ENCODE peak calls at places on chromosomes 5 and 9, in eight cellular contexts. A, E, I, K, O, R, N and X are unnamed samples.

GRCh38 chr5:124841829-124842712 is 95.6 kb upstream of the ZNF608 start:
- DNase-seq in A (peak), E (no peak), I (no peak), K (no peak), O (no peak), R (no peak), N (no peak), X (no peak)

GRCh38 chr5:35129921-35130485 is 82.3 kb upstream of the AGXT2 start:
- DNase-seq in A (peak), E (no peak), I (no peak), K (peak), O (peak), R (peak), N (peak), X (no peak)

GRCh38 chr9:98869078-98869745 is 61.7 kb downstream of the GALNT12 start:
- DNase-seq in A (no peak), E (no peak), I (no peak), K (no peak), O (no peak), R (no peak), N (no peak), X (no peak)

GRCh38 chr5:83925321-83925877 is 204.7 kb upstream of the HAPLN1 start:
- DNase-seq in A (peak), E (peak), I (no peak), K (no peak), O (no peak), R (no peak), N (no peak), X (no peak)

GRCh38 chr5:345404-346195 is 24.1 kb downstream of the AHRR start:
- DNase-seq in A (no peak), E (peak), I (no peak), K (no peak), O (no peak), R (no peak), N (no peak), X (no peak)

GRCh38 chr5:152853361-152853760 is 448.3 kb upstream of the NMUR2 start:
- DNase-seq in A (no peak), E (no peak), I (no peak), K (no peak), O (no peak), R (no peak), N (no peak), X (no peak)

GRCh38 chr9:81896067-81896466 is 32.2 kb upstream of the SPATA31D4 start:
- DNase-seq in A (no peak), E (no peak), I (no peak), K (no peak), O (no peak), R (no peak), N (no peak), X (no peak)

GRCh38 chr9:96554801-96555566 is 64.7 kb downstream of the CDC14B start:
- DNase-seq in A (no peak), E (peak), I (no peak), K (no peak), O (no peak), R (no peak), N (no peak), X (no peak)

GRCh38 chr5:112604741-112605390 is 132.8 kb upstream of the APC start:
- DNase-seq in A (no peak), E (no peak), I (peak), K (no peak), O (peak), R (no peak), N (peak), X (no peak)

GRCh38 chr5:12250454-12250853 is 346.2 kb upstream of the CTNND2 start:
- DNase-seq in A (no peak), E (no peak), I (no peak), K (no peak), O (no peak), R (no peak), N (no peak), X (no peak)

GRCh38 chr9:91951944-91952520 is 2.0 kb upstream of the ROR2 start:
- DNase-seq in A (no peak), E (no peak), I (no peak), K (no peak), O (no peak), R (no peak), N (no peak), X (no peak)

GRCh38 chr5:17817946-17818345 is 183.7 kb downstream of the TAF11L14 start:
- DNase-seq in A (no peak), E (no peak), I (no peak), K (no peak), O (no peak), R (no peak), N (no peak), X (no peak)

GRCh38 chr5:158382473-158382872 is 523.5 kb upstream of the CLINT1 start:
- DNase-seq in A (peak), E (peak), I (no peak), K (peak), O (no peak), R (no peak), N (peak), X (peak)

GRCh38 chr9:7073679-7074078 is 315.9 kb downstream of the KDM4C start:
- DNase-seq in A (no peak), E (no peak), I (no peak), K (no peak), O (peak), R (no peak), N (no peak), X (no peak)

GRCh38 chr5:53027913-53028312 is 38.8 kb downstream of the ITGA2 start:
- DNase-seq in A (peak), E (no peak), I (no peak), K (no peak), O (no peak), R (no peak), N (no peak), X (no peak)